ENCODE peak calls at places on chromosomes 11 and 22, in five cellular contexts. B is neuronal stem cell, P is H9, X is H1, W is mesenchymal stem cell. Z is an unnamed sample.

GRCh38 chr22:23503142-23503541 is 76.9 kb downstream of the IGLL1 start:
- DNase-seq in X (no peak), B (no peak), P (no peak), W (no peak), Z (no peak)

GRCh38 chr11:2781413-2782274 is 81.8 kb upstream of the KCNQ1OT1 start:
- DNase-seq in W (peak; percentile 55), X (peak; percentile 42), P (no peak), B (no peak), Z (no peak)

GRCh38 chr11:121368504-121368903 is 75.9 kb downstream of the SC5D start:
- DNase-seq in W (no peak), B (no peak), P (no peak), X (no peak), Z (no peak)

GRCh38 chr11:78957481-78958245 is 383.0 kb upstream of the NARS2 start:
- DNase-seq in P (no peak), W (peak; percentile 34), B (no peak), X (no peak), Z (no peak)

GRCh38 chr11:78645226-78646202 is 70.8 kb upstream of the NARS2 start:
- DNase-seq in W (peak; percentile 69), B (peak; percentile 73), P (peak; percentile 85), X (peak; percentile 95), Z (peak; percentile 91)

GRCh38 chr22:32758866-32759385 is 42.6 kb upstream of the TIMP3 start:
- DNase-seq in W (no peak), X (no peak), P (no peak), B (no peak), Z (no peak)

GRCh38 chr11:2265854-2266585 is 4.4 kb downstream of the ASCL2 start:
- DNase-seq in B (no peak), W (no peak), X (no peak), P (no peak), Z (peak; percentile 62)

GRCh38 chr11:68974421-68975194 is 6.2 kb downstream of the MRGPRD start:
- DNase-seq in P (peak; percentile 69), W (peak; percentile 30), X (peak; percentile 63), B (no peak), Z (peak; percentile 13)

GRCh38 chr11:101477926-101478325 is 105.9 kb downstream of the TRPC6 start:
- DNase-seq in P (no peak), X (no peak), B (no peak), W (no peak), Z (peak; percentile 11)

GRCh38 chr22:19086417-19086816 is 35.8 kb downstream of the DGCR2 start:
- DNase-seq in X (no peak), W (no peak), B (no peak), P (no peak), Z (no peak)

GRCh38 chr11:43053638-43054412 is 258.0 kb upstream of the API5 start:
- DNase-seq in W (no peak), B (no peak), X (no peak), P (no peak), Z (no peak)
- H2BK12ac ChIP-seq in W (no peak overlapping the region), B (no peak overlapping the region), X (no peak overlapping the region), P (no peak overlapping the region), Z (no peak overlapping the region)

GRCh38 chr22:24593810-24594568 is 1.1 kb upstream of the LRRC75B start:
- DNase-seq in P (no peak), W (no peak), X (peak; percentile 44), B (no peak), Z (no peak)

GRCh38 chr22:24592846-24593809 is at the start of gene LRRC75B:
- DNase-seq in B (peak; percentile 77), P (peak; percentile 89), W (peak; percentile 84), X (peak; percentile 91), Z (peak; percentile 15)

GRCh38 chr22:24595863-24596262 is 3.0 kb upstream of the LRRC75B start:
- DNase-seq in X (no peak), B (no peak), P (no peak), W (no peak), Z (no peak)

GRCh38 chr22:24594569-24595120 is 1.8 kb upstream of the LRRC75B start:
- DNase-seq in W (no peak), P (no peak), B (no peak), X (no peak), Z (no peak)

DNA sequence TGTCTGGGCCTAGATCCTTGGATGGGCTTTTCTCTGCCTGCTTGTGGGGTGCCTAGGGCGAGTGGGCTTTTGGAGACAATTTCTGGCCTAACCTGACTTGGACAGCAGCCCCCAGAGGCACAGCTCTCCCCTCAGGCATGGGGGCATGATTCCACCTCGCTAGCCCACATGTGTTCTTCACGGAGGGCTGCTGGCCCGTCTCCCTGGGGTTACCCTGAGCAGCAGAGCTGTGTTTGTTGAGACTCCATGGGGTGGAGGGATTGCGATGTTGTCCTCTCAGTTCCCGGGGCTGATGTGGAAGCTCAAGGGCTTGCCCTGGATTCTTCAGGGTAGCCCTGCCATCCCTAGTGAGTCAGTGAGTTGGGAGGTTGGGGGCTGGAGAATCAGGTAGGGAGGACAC is 2.4 kb upstream of the LRRC75B start:
- DNase-seq in X (no peak), P (no peak), W (no peak), B (no peak), Z (no peak)
- H2BK12ac ChIP-seq in X (peak overlapping the region; percentile 39), P (no peak overlapping the region), W (no peak overlapping the region), B (no peak overlapping the region), Z (no peak overlapping the region)

GRCh38 chr11:20059587-20060021 is 100.7 kb downstream of the DBX1 start:
- DNase-seq in P (no peak), X (no peak), B (no peak), W (no peak), Z (peak; percentile 74)

GRCh38 chr11:20058749-20059458 is 101.4 kb downstream of the DBX1 start:
- DNase-seq in P (no peak), B (no peak), W (no peak), X (no peak), Z (peak; percentile 91)

GRCh38 chr11:20060180-20060579 is 100.1 kb downstream of the DBX1 start:
- DNase-seq in B (no peak), W (no peak), X (no peak), P (no peak), Z (no peak)

GRCh38 chr11:20060647-20061205 is 99.5 kb downstream of the DBX1 start:
- DNase-seq in X (no peak), W (no peak), P (no peak), B (no peak), Z (no peak)

GRCh38 chr11:20061766-20062165 is 98.5 kb downstream of the DBX1 start:
- DNase-seq in X (no peak), P (no peak), B (no peak), W (no peak), Z (peak; percentile 74)
- H2BK12ac ChIP-seq in X (no peak overlapping the region), P (no peak overlapping the region), B (no peak overlapping the region), W (no peak overlapping the region), Z (no peak overlapping the region)

GRCh38 chr11:133845413-133845812 is at the start of gene SPATA19:
- DNase-seq in W (no peak), X (no peak), B (no peak), P (no peak), Z (no peak)

GRCh38 chr11:133843454-133843987 is 1.8 kb downstream of the SPATA19 start:
- DNase-seq in W (no peak), P (no peak), B (no peak), X (no peak), Z (no peak)

GRCh38 chr11:133842053-133842452 is 3.3 kb downstream of the SPATA19 start:
- DNase-seq in X (no peak), W (no peak), P (no peak), B (no peak), Z (no peak)

GRCh38 chr11:133842730-133843129 is 2.6 kb downstream of the SPATA19 start:
- DNase-seq in B (no peak), X (no peak), W (no peak), P (no peak), Z (no peak)

GRCh38 chr11:133844217-133844616 is 1.1 kb downstream of the SPATA19 start:
- DNase-seq in B (no peak), P (no peak), X (no peak), W (no peak), Z (no peak)
- H2BK12ac ChIP-seq in B (no peak overlapping the region), P (no peak overlapping the region), X (no peak overlapping the region), W (no peak overlapping the region), Z (no peak overlapping the region)

DNA sequence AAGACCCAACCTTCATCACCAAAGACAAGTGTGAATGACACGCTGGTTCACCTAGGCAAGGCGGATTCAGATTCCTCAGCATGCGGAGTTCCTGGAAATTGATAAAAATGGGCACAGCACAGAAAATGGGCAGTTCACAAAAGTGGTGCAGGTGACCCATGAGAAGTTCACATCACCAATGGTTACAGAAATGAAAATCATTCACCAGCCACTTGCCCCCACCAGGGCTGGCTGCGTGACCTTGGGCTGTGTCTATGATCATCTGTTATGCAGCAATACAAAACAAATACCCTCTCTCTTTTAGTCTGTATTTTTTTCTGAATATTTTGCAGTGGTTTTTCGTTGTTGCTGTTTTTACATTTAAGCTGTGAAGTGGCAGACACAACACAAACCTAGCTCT is 415.9 kb downstream of the TBC1D22A start:
- DNase-seq in P (no peak), W (no peak), X (no peak), B (no peak), Z (no peak)
- H2BK12ac ChIP-seq in P (no peak overlapping the region), W (no peak overlapping the region), X (no peak overlapping the region), B (no peak overlapping the region), Z (no peak overlapping the region)

GRCh38 chr11:124941703-124942102 is 5.9 kb upstream of the HEPACAM start:
- DNase-seq in P (no peak), X (no peak), W (no peak), B (no peak), Z (no peak)
- H2BK12ac ChIP-seq in P (no peak overlapping the region), X (no peak overlapping the region), W (no peak overlapping the region), B (no peak overlapping the region), Z (no peak overlapping the region)

GRCh38 chr11:8105666-8106065 is 24.7 kb downstream of the TUB start:
- DNase-seq in X (no peak), B (no peak), P (no peak), W (no peak), Z (no peak)
- H2BK12ac ChIP-seq in X (no peak overlapping the region), B (no peak overlapping the region), P (no peak overlapping the region), W (no peak overlapping the region), Z (no peak overlapping the region)

Z was measured in trophoblast cell.